ENCODE peak calls at places on chromosome 20, in six cellular contexts. P is tibial nerve, V is GM12878, T is tibial artery, X is epithelial cell of esophagus, Z is upper lobe of right lung. M is an unnamed sample.
A peak's percentile ranks its signal among the peaks of the same experiment; 100 is the strongest.

GRCh38 chr20:40646321-40647212 is 42.5 kb downstream of the MAFB start:
- DNase-seq in T (no peak), V (no peak), X (no peak), P (no peak), Z (no peak), M (no peak)

GRCh38 chr20:62921119-62921687 is 5.1 kb downstream of the DIDO1 start:
- DNase-seq in Z (no peak), X (peak; percentile 85), P (no peak), V (no peak), T (no peak), M (no peak)

GRCh38 chr20:38196592-38196991 is 31.5 kb upstream of the TGM2 start:
- DNase-seq in T (peak; percentile 90), X (peak; percentile 80), Z (peak; percentile 75), P (peak; percentile 76), V (no peak), M (peak; percentile 53)

GRCh38 chr20:1005452-1006027 is 3.4 kb upstream of the RSPO4 start:
- DNase-seq in X (peak; percentile 75), Z (peak; percentile 39), P (no peak), T (no peak), V (peak; percentile 2), M (no peak)

GRCh38 chr20:24782801-24783630 is 166.1 kb upstream of the CST7 start:
- DNase-seq in X (no peak), P (no peak), T (no peak), Z (peak; percentile 52), V (no peak), M (no peak)

GRCh38 chr20:38453941-38454340 is 18.7 kb upstream of the RALGAPB start:
- DNase-seq in Z (no peak), T (no peak), X (peak; percentile 51), P (no peak), V (peak; percentile 57), M (no peak)

GRCh38 chr20:57619053-57619831 is 984 bp downstream of the ZBP1 start:
- DNase-seq in Z (peak; percentile 75), T (no peak), X (no peak), V (peak; percentile 93), P (no peak), M (peak; percentile 24)

GRCh38 chr20:6173481-6173880 is 50.7 kb upstream of the FERMT1 start:
- DNase-seq in T (no peak), X (no peak), P (no peak), Z (no peak), V (no peak), M (no peak)

GRCh38 chr20:3687655-3688054 is 5.8 kb upstream of the ADAM33 start:
- DNase-seq in V (no peak), Z (no peak), P (peak; percentile 50), T (no peak), X (peak; percentile 32), M (no peak)

GRCh38 chr20:49343246-49343645 is 65.4 kb upstream of the ZNFX1 start:
- DNase-seq in T (no peak), Z (no peak), V (no peak), X (peak; percentile 35), P (no peak), M (peak; percentile 63)

GRCh38 chr20:59933849-59934585 is 580 bp upstream of the SYCP2 start:
- DNase-seq in Z (peak; percentile 92), X (peak; percentile 70), P (peak; percentile 66), T (peak; percentile 68), V (no peak), M (peak; percentile 60)

DNA sequence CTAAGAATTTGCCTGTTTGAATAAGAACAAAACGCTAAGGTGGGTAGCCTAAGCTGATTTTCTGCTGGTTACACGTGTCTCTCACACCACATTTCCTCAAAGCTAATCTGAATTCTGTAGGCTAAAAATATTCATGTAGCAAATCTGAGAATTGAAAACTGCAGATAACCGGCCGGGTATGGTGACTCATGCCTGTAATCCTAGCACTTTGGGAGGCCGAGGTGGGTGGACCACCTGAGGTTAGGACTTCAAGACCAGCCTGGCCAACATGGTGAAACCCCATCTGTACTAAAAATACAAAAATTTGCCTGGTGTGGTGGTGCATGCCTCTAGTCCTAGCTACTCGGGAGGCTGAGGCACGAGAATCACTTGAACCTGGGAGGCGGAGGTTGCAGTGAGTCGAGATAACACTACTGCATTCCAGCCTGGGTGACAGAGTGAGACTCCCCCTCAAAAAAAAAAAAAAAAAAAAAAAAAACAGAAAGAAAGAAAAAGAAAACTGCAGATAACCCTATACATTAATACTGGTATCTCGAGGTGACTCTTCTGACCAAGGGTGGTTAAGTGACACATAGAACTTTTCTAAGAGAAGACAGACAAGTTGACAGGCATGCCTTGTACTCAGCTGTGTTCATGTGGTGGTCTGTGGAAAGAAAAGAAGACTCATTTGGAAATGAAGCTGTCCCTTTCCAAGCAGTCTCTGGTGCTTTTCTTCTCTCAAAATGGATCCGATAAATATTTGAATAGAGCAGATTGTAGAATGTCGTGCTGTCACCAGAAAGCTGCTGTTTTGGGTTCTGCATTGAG is 24.7 kb upstream of the ASXL1 start:
- DNase-seq in V (peak; percentile 81), P (no peak), T (no peak), Z (no peak), X (no peak), M (no peak)
- H3K4me3 ChIP-seq in V (no peak overlapping the region), P (no peak overlapping the region), T (no peak overlapping the region), Z (no peak overlapping the region), X (no peak overlapping the region), M (no peak overlapping the region)

GRCh38 chr20:19888269-19888669 is 128.9 kb upstream of the NAA20 start:
- DNase-seq in T (peak; percentile 33), X (peak; percentile 57), Z (no peak), P (no peak), V (no peak), M (no peak)

GRCh38 chr20:19885576-19885956 is 127.5 kb downstream of the RIN2 start:
- DNase-seq in Z (no peak), V (no peak), X (peak; percentile 30), T (no peak), P (no peak), M (no peak)

GRCh38 chr20:19885981-19886665 is 128.1 kb downstream of the RIN2 start:
- DNase-seq in V (no peak), Z (peak; percentile 63), T (peak; percentile 61), X (peak; percentile 49), P (no peak), M (peak; percentile 31)

GRCh38 chr20:19887566-19888268 is 129.4 kb upstream of the NAA20 start:
- DNase-seq in V (no peak), T (no peak), Z (no peak), X (no peak), P (no peak), M (no peak)

GRCh38 chr20:19886666-19887288 is 128.7 kb downstream of the RIN2 start:
- DNase-seq in V (no peak), P (no peak), T (no peak), X (peak; percentile 50), Z (no peak), M (no peak)
- TF ChIP-seq CTCF in V (no peak), P (no peak), T (no peak), X (peak; percentile 37), Z (peak; percentile 12), M (no peak)

DNA sequence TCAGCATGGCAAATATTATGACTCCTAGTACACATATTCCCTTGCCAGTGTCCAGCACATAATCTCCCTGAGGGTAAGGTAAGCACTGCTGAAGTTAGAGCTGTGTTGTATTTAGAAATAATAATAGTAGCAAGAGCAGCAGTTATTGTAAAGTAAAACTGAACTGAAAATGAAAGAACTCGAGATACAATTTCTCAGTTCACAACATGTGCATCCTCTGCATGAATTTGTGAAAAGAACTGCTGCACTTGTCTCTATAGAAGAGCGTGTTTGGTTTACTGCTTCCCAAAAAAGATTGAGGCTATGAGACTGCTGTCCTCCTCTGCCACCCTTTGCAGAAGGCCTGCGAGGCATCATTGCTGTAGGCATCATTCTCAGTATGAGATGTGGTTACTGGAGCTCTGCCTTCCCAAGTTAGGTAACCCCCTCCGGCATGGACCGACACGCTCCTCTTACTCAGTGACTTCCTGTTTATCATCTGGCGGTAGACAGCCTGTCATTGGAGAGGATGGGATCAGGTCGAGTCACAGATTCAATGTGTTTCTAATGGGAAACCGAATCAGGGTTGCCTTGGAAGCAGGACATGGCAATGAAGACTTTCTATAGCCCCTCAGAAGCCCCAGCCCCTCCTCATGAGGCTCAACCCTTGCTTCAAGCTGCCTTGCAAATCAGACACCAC is 48.1 kb downstream of the SLC24A3 start:
- DNase-seq in T (no peak), V (no peak), Z (no peak), X (peak; percentile 29), P (no peak), M (no peak)
- H3K4me3 ChIP-seq in T (no peak overlapping the region), V (no peak overlapping the region), Z (no peak overlapping the region), X (no peak overlapping the region), P (no peak overlapping the region), M (no peak overlapping the region)

GRCh38 chr20:22453244-22454080 is 130.9 kb downstream of the FOXA2 start:
- DNase-seq in T (no peak), P (no peak), Z (no peak), V (no peak), X (peak; percentile 65), M (no peak)
- TF ChIP-seq CTCF in T (peak; percentile 35), P (no peak), Z (peak; percentile 63), V (peak; percentile 18), X (peak; percentile 88), M (no peak)

M was measured in gastrocnemius medialis.